ENCODE peak calls at places on chromosomes 13 and 19, in six cellular contexts. C is fibroblast of mammary gland, T is cardiac muscle cell, A is ureter, D is ovary, Q is neural crest cell. H is an unnamed sample.

GRCh38 chr19:5293607-5294089 is 47.0 kb downstream of the PTPRS start:
- DNase-seq in Q (peak), D (peak), C (peak), T (peak), A (peak), H (no peak)

GRCh38 chr13:27522847-27523246 is 72.5 kb upstream of the MTIF3 start:
- DNase-seq in T (no peak), A (no peak), Q (no peak), D (no peak), C (no peak), H (no peak)

GRCh38 chr13:77372275-77372674 is 45.4 kb upstream of the MYCBP2 start:
- DNase-seq in C (peak), A (no peak), D (no peak), T (no peak), Q (no peak), H (no peak)

GRCh38 chr19:1780272-1780957 is 27.1 kb downstream of the ONECUT3 start:
- DNase-seq in Q (no peak), C (peak), A (no peak), D (no peak), T (peak), H (no peak)

GRCh38 chr19:10553087-10553667 is 9.5 kb downstream of the ATG4D start:
- DNase-seq in D (no peak), T (no peak), A (no peak), Q (no peak), C (no peak), H (no peak)

GRCh38 chr13:95298971-95299627 is 2.2 kb downstream of the ABCC4 start:
- DNase-seq in C (peak), Q (no peak), T (peak), A (no peak), D (no peak), H (no peak)

GRCh38 chr13:39263033-39263432 is 224.8 kb downstream of the NHLRC3 start:
- DNase-seq in Q (peak), A (peak), T (peak), D (peak), C (peak), H (peak)

GRCh38 chr13:55087085-55087484 is 2053.6 kb upstream of the PRR20A start:
- DNase-seq in Q (no peak), A (no peak), C (no peak), D (no peak), T (no peak), H (no peak)

GRCh38 chr13:107976628-107977027 is 238.7 kb downstream of the LIG4 start:
- DNase-seq in D (no peak), A (no peak), C (no peak), T (no peak), Q (no peak), H (no peak)

GRCh38 chr13:35549481-35549880 is 73.0 kb upstream of the MAB21L1 start:
- DNase-seq in T (peak), C (peak), A (no peak), Q (no peak), D (no peak), H (no peak)

GRCh38 chr13:33229446-33230177 is 55.9 kb downstream of the STARD13 start:
- DNase-seq in Q (peak), A (no peak), T (no peak), C (no peak), D (no peak), H (no peak)

GRCh38 chr13:94444826-94445225 is 34.7 kb downstream of the DCT start:
- DNase-seq in A (no peak), Q (no peak), C (no peak), D (no peak), T (no peak), H (no peak)

GRCh38 chr13:72113070-72113469 is 246.1 kb upstream of the DACH1 start:
- DNase-seq in A (no peak), T (no peak), D (no peak), C (no peak), Q (no peak), H (no peak)

GRCh38 chr13:49838989-49839388 is 46.5 kb upstream of the KPNA3 start:
- DNase-seq in C (no peak), A (no peak), D (no peak), T (no peak), Q (no peak), H (no peak)

H was measured in testis.